ENCODE peak calls at places on chromosomes 13 and 19, in nine cellular contexts. K is PC-3, A is SHP77, W is BE2C, R is GM13976, P is amygdala, H is iris pigment epithelial cell, J is choroid plexus epithelial cell, G is endothelial cell. C is an unnamed sample.

GRCh38 chr19:7968008-7968795 is 24.7 kb upstream of the TIMM44 start:
- DNase-seq in H (no peak), K (no peak), P (no peak), A (no peak), J (no peak), W (no peak), R (no peak), G (no peak), C (no peak)

GRCh38 chr19:13010038-13010991 is 15.0 kb downstream of the NFIX start:
- DNase-seq in W (no peak), K (no peak), G (no peak), J (no peak), R (no peak), P (no peak), H (no peak), A (no peak), C (no peak)

GRCh38 chr19:35739275-35740107 is 2.8 kb downstream of the IGFLR1 start:
- DNase-seq in A (no peak), W (no peak), G (no peak), R (no peak), H (no peak), J (no peak), P (no peak), K (no peak), C (no peak)

GRCh38 chr13:50712469-50712868 is 131.0 kb downstream of the DLEU7 start:
- DNase-seq in P (no peak), R (no peak), J (peak; percentile 34), W (no peak), H (no peak), K (no peak), G (no peak), A (no peak), C (no peak)

GRCh38 chr13:21420706-21421105 is 38.4 kb downstream of the ZDHHC20 start:
- DNase-seq in J (peak; percentile 64), A (no peak), P (no peak), W (no peak), K (peak; percentile 8), R (no peak), H (peak; percentile 64), G (no peak), C (no peak)

GRCh38 chr19:38656171-38656981 is 8.9 kb downstream of the ACTN4 start:
- DNase-seq in R (no peak), A (no peak), K (peak; percentile 32), W (no peak), P (no peak), J (peak; percentile 84), H (peak; percentile 85), G (no peak), C (peak; percentile 57)

GRCh38 chr13:77136902-77137420 is 110.0 kb upstream of the FBXL3 start:
- DNase-seq in A (no peak), P (no peak), G (no peak), H (peak; percentile 99), J (peak; percentile 98), K (no peak), R (no peak), W (no peak), C (no peak)

GRCh38 chr19:48321372-48321621 is 4.1 kb upstream of the EMP3 start:
- DNase-seq in P (peak; percentile 71), A (peak; percentile 93), K (peak; percentile 92), G (peak; percentile 97), W (peak; percentile 99), H (peak; percentile 95), R (peak; percentile 99), J (peak; percentile 97), C (peak; percentile 99)

GRCh38 chr13:110268576-110269185 is 38.3 kb downstream of the COL4A1 start:
- DNase-seq in G (no peak), A (no peak), J (no peak), R (no peak), H (no peak), P (no peak), W (no peak), K (no peak), C (no peak)